ENCODE peak calls at places on chromosomes 1 and 21, in five cellular contexts. Y is kidney tubule cell; G is stimulated activated CD4-positive, alpha-beta T cell treated with anti-CD3 and anti-CD28 coated beads, Interleukin-15, amount 100 ng/mL, for 1 hour; Z is islet precursor cell; X is Panc1. J is an unnamed sample.

GRCh38 chr1:115654663-115655306 is 13.0 kb downstream of the VANGL1 start:
- DNase-seq in X (no peak), Y (no peak), G (no peak), Z (peak), J (no peak)

GRCh38 chr1:178633068-178633467 is 92.0 kb upstream of the RALGPS2 start:
- DNase-seq in Y (peak), G (no peak), X (no peak), Z (peak), J (no peak)

GRCh38 chr1:69993787-69994186 is 211.6 kb downstream of the LRRC40 start:
- DNase-seq in Z (no peak), Y (no peak), X (no peak), G (no peak), J (no peak)

GRCh38 chr1:170494369-170494768 is 37.6 kb upstream of the GORAB start:
- DNase-seq in Y (no peak), G (no peak), X (no peak), Z (peak), J (no peak)

GRCh38 chr1:112457241-112457640 is 51.5 kb upstream of the WNT2B start:
- DNase-seq in Z (no peak), X (no peak), Y (no peak), G (no peak), J (no peak)

GRCh38 chr1:213123532-213123931 is 72.5 kb downstream of the RPS6KC1 start:
- DNase-seq in Y (peak), X (no peak), Z (no peak), G (no peak), J (no peak)

GRCh38 chr21:28099296-28099695 is 893.4 kb downstream of the LTN1 start:
- DNase-seq in Z (no peak), G (no peak), Y (no peak), X (no peak), J (no peak)

GRCh38 chr1:237903961-237904360 is 13.2 kb upstream of the ZP4 start:
- DNase-seq in G (no peak), Z (no peak), X (no peak), Y (no peak), J (no peak)

GRCh38 chr1:165671531-165671930 is 26.8 kb downstream of the ALDH9A1 start:
- DNase-seq in Y (no peak), G (no peak), X (no peak), Z (no peak), J (no peak)

GRCh38 chr1:12764016-12764415 is 9.5 kb upstream of the PRAMEF12 start:
- DNase-seq in Y (no peak), G (no peak), Z (no peak), X (no peak), J (no peak)

GRCh38 chr1:41851589-41851988 is 67.1 kb downstream of the HIVEP3 start:
- DNase-seq in G (no peak), Z (peak), Y (peak), X (no peak), J (no peak)

GRCh38 chr1:180500689-180501088 is 1.7 kb downstream of the ACBD6 start:
- DNase-seq in Z (no peak), Y (no peak), G (no peak), X (no peak), J (no peak)

GRCh38 chr21:26956216-26956615 is 10.7 kb downstream of the ADAMTS5 start:
- DNase-seq in Y (no peak), G (no peak), X (no peak), Z (no peak), J (no peak)

GRCh38 chr1:29523531-29523930 is 287.2 kb downstream of the PTPRU start:
- DNase-seq in Z (peak), Y (no peak), G (no peak), X (no peak), J (no peak)

GRCh38 chr1:57788333-57788732 is 364.5 kb upstream of the DAB1 start:
- DNase-seq in X (no peak), Z (no peak), Y (no peak), G (no peak), J (no peak)

GRCh38 chr21:39156024-39156423 is 27.2 kb downstream of the PSMG1 start:
- DNase-seq in Y (peak), Z (no peak), X (no peak), G (no peak), J (no peak)

GRCh38 chr1:208237241-208237640 is 6.9 kb downstream of the PLXNA2 start:
- DNase-seq in Z (no peak), G (no peak), Y (no peak), X (no peak), J (no peak)

GRCh38 chr1:76868154-76868882 is 1.0 kb downstream of the ST6GALNAC5 start:
- DNase-seq in Y (peak), Z (peak), X (no peak), G (no peak), J (no peak)

GRCh38 chr1:57307382-57307781 is 116.5 kb downstream of the DAB1 start:
- DNase-seq in G (peak), Z (no peak), Y (no peak), X (no peak), J (no peak)

GRCh38 chr1:107724648-107725047 is 240.3 kb downstream of the VAV3 start:
- DNase-seq in Y (no peak), X (no peak), G (no peak), Z (no peak), J (no peak)